ENCODE peak calls at places on chromosomes 12 and 14, in seven cellular contexts. P is retinal pigment epithelial cell, D is astrocyte of the spinal cord, K is hepatocyte, Z is epithelial cell of esophagus, A is AG04450, Q is GM20000. V is an unnamed sample.

GRCh38 chr14:37147310-37147875 is 25.0 kb downstream of the SLC25A21 start:
- DNase-seq in Z (no peak), Q (no peak), D (no peak), P (no peak), K (no peak), A (no peak), V (no peak)

GRCh38 chr14:104544362-104544761 is 35.2 kb upstream of the C14orf180 start:
- DNase-seq in A (no peak), P (no peak), K (no peak), D (no peak), Z (no peak), Q (no peak), V (no peak)

GRCh38 chr12:6943387-6943718 is 263 bp upstream of the RNU7-1 start:
- DNase-seq in Z (peak; percentile 91), Q (peak; percentile 91), K (peak; percentile 91), A (peak; percentile 83), D (peak; percentile 96), P (peak; percentile 83), V (peak; percentile 67)

GRCh38 chr12:24759155-24759554 is 189.7 kb downstream of the BCAT1 start:
- DNase-seq in K (peak; percentile 54), D (no peak), P (no peak), Q (no peak), A (no peak), Z (peak; percentile 61), V (no peak)

GRCh38 chr12:96034631-96035282 is 630 bp downstream of the LTA4H start:
- DNase-seq in Z (peak; percentile 50), P (peak; percentile 16), Q (no peak), D (peak; percentile 36), A (no peak), K (peak; percentile 62), V (peak; percentile 9)

GRCh38 chr14:58817846-58818245 is 180.1 kb downstream of the DACT1 start:
- DNase-seq in P (no peak), Z (peak; percentile 29), D (peak; percentile 25), K (no peak), Q (no peak), A (no peak), V (no peak)

GRCh38 chr12:105219261-105220018 is 16.5 kb downstream of the APPL2 start:
- DNase-seq in Z (no peak), K (no peak), P (no peak), D (no peak), A (no peak), Q (no peak), V (no peak)

GRCh38 chr12:64724201-64724745 is 34.9 kb downstream of the GNS start:
- DNase-seq in D (no peak), K (no peak), Z (peak; percentile 55), Q (no peak), P (no peak), A (no peak), V (no peak)

GRCh38 chr14:71336488-71337192 is 429.4 kb downstream of the PCNX1 start:
- DNase-seq in K (peak; percentile 57), Z (no peak), P (no peak), D (no peak), Q (no peak), A (no peak), V (no peak)

GRCh38 chr12:67885370-67886169 is 103.7 kb upstream of the IFNG-AS1 start:
- DNase-seq in D (peak; percentile 6), P (peak; percentile 30), Z (no peak), Q (no peak), K (no peak), A (no peak), V (no peak)

GRCh38 chr12:116060765-116061164 is 216.7 kb downstream of the MED13L start:
- DNase-seq in Z (peak; percentile 20), P (no peak), D (no peak), K (no peak), Q (peak; percentile 41), A (no peak), V (no peak)

GRCh38 chr12:119802472-119802871 is 74.6 kb downstream of the CIT start:
- DNase-seq in K (peak; percentile 53), A (no peak), P (no peak), Q (no peak), Z (no peak), D (peak; percentile 51), V (no peak)

GRCh38 chr14:22558221-22558913 is 30.7 kb downstream of the DAD1 start:
- DNase-seq in Z (no peak), P (no peak), A (no peak), D (no peak), Q (no peak), K (no peak), V (no peak)
- TF ChIP-seq CTCF in Z (peak; percentile 18), P (peak; percentile 26), A (peak; percentile 18), D (peak; percentile 20), Q (no peak), K (no peak), V (peak; percentile 20)

DNA sequence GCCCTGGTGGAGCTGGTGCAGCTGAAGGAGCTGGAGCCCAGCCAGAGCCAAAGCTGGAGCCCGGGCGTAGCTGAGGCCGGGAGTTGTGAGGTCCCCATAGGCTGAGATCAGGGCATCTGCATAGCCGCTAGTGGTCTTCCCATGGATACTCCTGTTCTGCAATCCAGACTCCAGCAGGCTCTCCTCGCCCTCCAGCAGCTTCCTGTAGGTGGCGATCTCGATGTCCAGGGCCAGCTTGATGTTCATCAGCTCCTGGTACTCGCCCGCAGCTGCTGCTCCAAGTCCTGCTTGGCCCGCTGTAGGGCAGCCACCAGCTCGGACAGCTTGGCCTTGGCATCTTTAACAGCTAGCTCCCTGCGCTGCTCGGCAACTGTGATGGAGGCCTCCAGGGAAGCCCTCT is 966.1 kb downstream of the FSCB start:
- DNase-seq in A (no peak), Q (no peak), K (no peak), Z (no peak), D (no peak), P (no peak), V (no peak)
- TF ChIP-seq CTCF in A (no peak), Q (no peak), K (no peak), Z (no peak), D (no peak), P (peak; percentile 14), V (peak; percentile 21)

DNA sequence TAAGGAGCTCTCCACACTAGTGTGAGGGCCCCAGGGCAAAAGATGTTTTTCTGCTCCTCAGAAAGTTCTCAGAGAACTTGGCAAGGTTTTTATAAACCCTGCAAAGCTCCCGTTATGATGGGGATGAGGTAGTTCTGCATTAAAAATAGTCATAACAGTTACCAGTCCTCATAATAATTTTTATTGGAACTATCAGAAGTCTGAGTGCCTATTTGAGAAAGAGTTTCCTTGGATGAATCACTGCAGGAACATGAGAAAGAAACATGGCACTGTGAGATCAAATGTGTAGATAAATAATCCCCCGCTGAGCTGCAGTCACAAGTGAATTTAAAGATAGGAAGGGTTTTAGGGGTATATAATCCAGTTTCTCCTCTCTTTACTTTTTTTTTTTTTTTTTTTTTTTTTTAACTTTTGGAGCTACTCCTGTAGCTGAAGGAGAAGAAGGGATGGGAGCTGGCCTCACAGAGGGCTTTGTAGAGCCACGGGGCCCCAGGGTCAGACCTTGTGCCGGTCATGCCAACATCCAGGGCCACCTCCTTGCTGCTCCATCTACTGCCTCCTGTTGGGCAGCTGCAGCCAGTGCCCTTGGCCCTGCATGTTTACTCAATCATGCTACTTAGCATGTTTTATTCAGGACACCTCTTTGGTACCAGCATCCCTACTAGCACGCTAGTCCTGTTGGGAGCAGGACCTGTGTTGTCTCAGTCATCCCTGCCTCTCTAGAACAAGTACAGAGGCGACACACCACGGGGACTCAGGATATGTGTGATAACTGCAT is 39.5 kb downstream of the EVL start:
- DNase-seq in K (no peak), D (peak; percentile 76), P (peak; percentile 12), Q (no peak), A (no peak), Z (no peak), V (no peak)
- TF ChIP-seq CTCF in K (no peak), D (peak; percentile 27), P (peak; percentile 24), Q (no peak), A (no peak), Z (no peak), V (no peak)

GRCh38 chr12:1293901-1294300 is 300.5 kb downstream of the FBXL14 start:
- DNase-seq in A (no peak), Z (no peak), P (no peak), D (no peak), Q (no peak), K (no peak), V (no peak)
- TF ChIP-seq CTCF in A (no peak), Z (no peak), P (no peak), D (no peak), Q (no peak), K (no peak), V (no peak)

V was measured in neural crest cell.